ENCODE peak calls at places on chromosomes 11 and 22, in six cellular contexts. O, Q, A, V, G and Z are unnamed samples.

GRCh38 chr22:50184004-50184461 is 1.7 kb upstream of the TRABD start:
- DNase-seq in Q (no peak), G (no peak), A (no peak), V (no peak), O (peak), Z (no peak)

GRCh38 chr11:31102316-31102715 is 267.2 kb downstream of the DCDC1 start:
- DNase-seq in O (no peak), A (no peak), Q (no peak), G (no peak), V (no peak), Z (no peak)

GRCh38 chr11:135006800-135007199 is 594.8 kb upstream of the B3GAT1 start:
- DNase-seq in A (no peak), Q (no peak), O (no peak), V (no peak), G (no peak), Z (no peak)

GRCh38 chr11:826836-827145 is 928 bp upstream of the CRACR2B start:
- DNase-seq in G (no peak), A (no peak), Q (no peak), V (no peak), O (no peak), Z (peak)

GRCh38 chr11:95229199-95230053 is 1.6 kb downstream of the SESN3 start:
- DNase-seq in G (no peak), O (no peak), A (peak), Q (no peak), V (no peak), Z (peak)

GRCh38 chr11:59842316-59842715 is 3.0 kb downstream of the CBLIF start:
- DNase-seq in G (peak), O (no peak), V (no peak), Q (no peak), A (no peak), Z (no peak)

GRCh38 chr11:705646-706438 is at the start of gene EPS8L2:
- DNase-seq in A (no peak), O (peak), V (no peak), G (peak), Q (no peak), Z (no peak)

GRCh38 chr22:49958961-49959781 is 1.4 kb upstream of the PIM3 start:
- DNase-seq in A (no peak), G (peak), O (no peak), V (no peak), Q (no peak), Z (no peak)

GRCh38 chr11:16301462-16301861 is 54.9 kb downstream of the SOX6 start:
- DNase-seq in V (no peak), Q (no peak), G (no peak), O (no peak), A (no peak), Z (no peak)

GRCh38 chr11:117284053-117284452 is 7.1 kb upstream of the BACE1-AS start:
- DNase-seq in A (no peak), O (no peak), V (no peak), Q (no peak), G (no peak), Z (no peak)

GRCh38 chr11:121539000-121539399 is 86.2 kb upstream of the SORL1-AS1 start:
- DNase-seq in O (no peak), V (no peak), G (no peak), A (no peak), Q (peak), Z (no peak)

GRCh38 chr11:120235024-120235628 is 4.8 kb upstream of the POU2F3 start:
- DNase-seq in V (peak), O (peak), A (peak), Q (no peak), G (peak), Z (peak)

GRCh38 chr11:118162846-118163245 is 10.2 kb upstream of the SCN4B start:
- DNase-seq in G (no peak), O (no peak), V (no peak), A (no peak), Q (no peak), Z (no peak)

GRCh38 chr11:9726313-9727022 is 62.6 kb downstream of the SWAP70 start:
- DNase-seq in Q (no peak), O (peak), G (no peak), A (peak), V (peak), Z (no peak)

GRCh38 chr11:65944191-65944590 is 1.1 kb upstream of the TSGA10IP start:
- DNase-seq in V (no peak), G (no peak), Q (no peak), A (no peak), O (no peak), Z (no peak)

GRCh38 chr11:9757809-9758675 is 94.2 kb downstream of the SWAP70 start:
- DNase-seq in Q (no peak), A (peak), V (peak), G (peak), O (peak), Z (peak)

GRCh38 chr11:132200303-132200936 is 830.0 kb downstream of the NTM start:
- DNase-seq in V (no peak), Q (no peak), G (no peak), A (no peak), O (no peak), Z (no peak)

GRCh38 chr11:102268985-102269470 is 48.3 kb upstream of the BIRC3 start:
- DNase-seq in Q (no peak), V (no peak), O (no peak), G (no peak), A (no peak), Z (no peak)

GRCh38 chr22:35330258-35330861 is 30.7 kb downstream of the TOM1 start:
- DNase-seq in A (peak), V (no peak), G (no peak), Q (no peak), O (no peak), Z (peak)

GRCh38 chr11:67117667-67118058 is 1.4 kb upstream of the KDM2A start:
- DNase-seq in G (no peak), O (no peak), Q (no peak), A (peak), V (no peak), Z (no peak)

GRCh38 chr11:115760528-115760837 is 256.3 kb upstream of the CADM1 start:
- DNase-seq in A (no peak), Q (no peak), V (no peak), G (no peak), O (no peak), Z (no peak)

GRCh38 chr11:36848675-36849074 is 250.6 kb upstream of the RAG2 start:
- DNase-seq in O (no peak), V (no peak), A (no peak), G (no peak), Q (no peak), Z (no peak)

GRCh38 chr11:11584446-11584810 is 37.4 kb downstream of the GALNT18 start:
- DNase-seq in A (no peak), G (no peak), Q (no peak), O (peak), V (peak), Z (no peak)

GRCh38 chr22:32511776-32512175 is 37.2 kb downstream of the FBXO7 start:
- DNase-seq in G (no peak), V (no peak), O (no peak), A (no peak), Q (no peak), Z (no peak)

GRCh38 chr11:124070906-124071621 is 29.9 kb upstream of the OR10G7 start:
- DNase-seq in Q (peak), V (peak), O (peak), G (peak), A (peak), Z (peak)

GRCh38 chr11:131867457-131868257 is 497.2 kb downstream of the NTM start:
- DNase-seq in O (peak), V (no peak), Q (no peak), A (peak), G (no peak), Z (peak)

GRCh38 chr11:17954395-17955252 is 58.2 kb downstream of the SERGEF start:
- DNase-seq in G (no peak), O (no peak), V (no peak), Q (no peak), A (no peak), Z (peak)

GRCh38 chr11:74112877-74113276 is 57.9 kb downstream of the C2CD3 start:
- DNase-seq in O (no peak), Q (no peak), A (no peak), V (no peak), G (no peak), Z (no peak)

GRCh38 chr11:69445131-69445470 is 36.4 kb upstream of the LINC01488 start:
- DNase-seq in A (no peak), V (no peak), O (no peak), G (no peak), Q (no peak), Z (peak)

GRCh38 chr11:28697920-28698827 is 590.0 kb downstream of the METTL15 start:
- DNase-seq in O (peak), G (peak), A (peak), Q (no peak), V (peak), Z (peak)

GRCh38 chr22:24441406-24442351 is 14.3 kb downstream of the ADORA2A start:
- DNase-seq in O (no peak), A (no peak), Q (no peak), G (no peak), V (no peak), Z (no peak)

GRCh38 chr11:130522284-130522961 is 74.0 kb downstream of the ADAMTS15 start:
- DNase-seq in Q (no peak), V (peak), G (peak), O (peak), A (peak), Z (no peak)

GRCh38 chr11:73563539-73564200 is 34.2 kb downstream of the FAM168A start:
- DNase-seq in G (no peak), Q (no peak), A (no peak), V (no peak), O (no peak), Z (no peak)

GRCh38 chr22:36104988-36105387 is 55.6 kb downstream of the APOL3 start:
- DNase-seq in Q (no peak), G (no peak), A (no peak), O (no peak), V (no peak), Z (no peak)

GRCh38 chr11:108836541-108836940 is 171.7 kb downstream of the DDX10 start:
- DNase-seq in A (no peak), V (no peak), O (no peak), G (no peak), Q (no peak), Z (no peak)

GRCh38 chr11:75204685-75205667 is 35.6 kb upstream of the TPBGL start:
- DNase-seq in A (peak), Q (peak), O (peak), V (peak), G (peak), Z (peak)
- TF ChIP-seq POLR2A in A (no peak), Q (no peak), O (no peak), V (no peak), G (no peak), Z (no peak)

GRCh38 chr11:79485694-79486093 is 44.9 kb upstream of the TENM4 start:
- DNase-seq in O (no peak), G (no peak), A (no peak), Q (no peak), V (no peak), Z (no peak)
- TF ChIP-seq CTCF in O (no peak), G (no peak), A (no peak), Q (no peak), V (no peak), Z (no peak)

DNA sequence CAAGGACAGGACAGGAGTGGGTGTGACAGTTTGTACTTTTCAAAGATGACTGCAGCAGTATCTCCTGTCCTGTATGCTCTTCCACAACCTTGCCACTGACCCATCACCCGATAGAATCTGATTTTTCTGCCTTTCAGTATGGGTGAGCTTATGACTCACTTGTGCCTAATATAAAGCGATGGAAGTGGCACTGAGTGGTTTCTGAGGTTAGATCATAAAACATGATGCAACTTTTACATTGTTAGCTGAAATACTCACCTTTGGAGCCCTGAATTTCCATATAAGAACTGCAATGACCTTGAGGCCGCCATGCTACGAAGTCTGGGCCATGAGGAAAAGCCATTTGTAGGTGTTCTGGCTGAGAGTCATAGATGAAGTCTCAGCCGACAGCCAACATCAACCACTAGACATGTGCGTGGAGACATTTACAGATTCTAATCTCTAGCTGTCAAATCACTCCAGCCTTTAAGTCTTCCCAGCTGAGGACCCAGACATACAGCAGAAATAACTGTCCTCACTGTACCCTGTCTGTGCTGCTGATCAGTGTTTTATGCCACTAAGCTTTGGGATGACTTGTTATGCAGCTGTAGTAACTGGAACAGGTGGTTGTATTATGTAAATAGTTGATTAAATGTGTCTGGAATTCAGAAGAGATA is 105.9 kb upstream of the ARHGAP20 start:
- DNase-seq in V (peak), A (no peak), Q (no peak), G (no peak), O (no peak), Z (peak)
- TF ChIP-seq MAX in V (peak), A (no peak), Q (no peak), G (no peak), O (no peak), Z (no peak)

DNA sequence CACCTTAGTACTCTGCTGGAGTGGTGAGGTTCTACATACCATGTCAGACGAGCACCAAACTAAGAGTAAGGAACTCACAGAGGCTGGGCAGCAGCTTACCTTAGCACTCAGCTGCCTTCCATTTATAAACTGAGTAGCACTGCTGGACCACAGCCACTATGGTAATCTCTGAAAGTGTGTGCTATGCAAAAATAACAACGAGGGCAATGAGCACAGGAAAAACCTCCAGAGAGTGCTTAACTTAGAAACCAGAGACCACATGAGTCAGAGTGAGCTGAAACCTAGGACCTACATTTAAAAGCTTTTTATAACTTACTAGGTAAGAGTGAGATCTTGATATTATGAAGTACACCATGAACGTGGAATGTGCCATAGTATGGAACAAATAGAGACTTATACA is 17.1 kb upstream of the CD59 start:
- DNase-seq in O (no peak), V (no peak), Q (peak), A (peak), G (no peak), Z (no peak)
- TF ChIP-seq POLR2A in O (no peak), V (no peak), Q (no peak), A (no peak), G (no peak), Z (no peak)

GRCh38 chr11:44658451-44658850 is 68.3 kb upstream of the TSPAN18 start:
- DNase-seq in O (peak), G (no peak), V (no peak), A (peak), Q (no peak), Z (peak)
- TF ChIP-seq CTCF in O (no peak), G (peak), V (peak), A (peak), Q (peak), Z (no peak)